ENCODE peak calls at places on chromosomes 1 and 21, in six cellular contexts. One of them, this sample, is unnamed.

GRCh38 chr1:1941868-1942752 is 23.0 kb upstream of the TMEM52 start:
- DNase-seq in RWPE2: no peak
- DNase-seq in A549: no peak
- DNase-seq in CD8-positive, alpha-beta memory T cell: no peak
- DNase-seq in sigmoid colon: no peak
- DNase-seq in effector memory CD4-positive, alpha-beta T cell: no peak
- DNase-seq in this sample: no peak

GRCh38 chr1:50218344-50218743 is 109.6 kb downstream of the ELAVL4 start:
- DNase-seq in RWPE2: no peak
- DNase-seq in A549: no peak
- DNase-seq in CD8-positive, alpha-beta memory T cell: no peak
- DNase-seq in sigmoid colon: no peak
- DNase-seq in effector memory CD4-positive, alpha-beta T cell: no peak
- DNase-seq in this sample: no peak

GRCh38 chr1:201656670-201657032 is 117.7 kb downstream of the NAV1 start:
- DNase-seq in RWPE2: no peak
- DNase-seq in A549: no peak
- DNase-seq in CD8-positive, alpha-beta memory T cell: no peak
- DNase-seq in sigmoid colon: no peak
- DNase-seq in effector memory CD4-positive, alpha-beta T cell: no peak
- DNase-seq in this sample: peak; percentile 61

GRCh38 chr21:28636988-28637691 is 355.5 kb downstream of the LTN1 start:
- DNase-seq in RWPE2: peak; percentile 81
- DNase-seq in A549: no peak
- DNase-seq in CD8-positive, alpha-beta memory T cell: no peak
- DNase-seq in sigmoid colon: no peak
- DNase-seq in effector memory CD4-positive, alpha-beta T cell: no peak
- DNase-seq in this sample: no peak

GRCh38 chr1:232036161-232036942 is 409.8 kb downstream of the DISC1 start:
- DNase-seq in RWPE2: no peak
- DNase-seq in A549: no peak
- DNase-seq in CD8-positive, alpha-beta memory T cell: no peak
- DNase-seq in sigmoid colon: no peak
- DNase-seq in effector memory CD4-positive, alpha-beta T cell: no peak
- DNase-seq in this sample: no peak

GRCh38 chr1:223708001-223708359 is 4.4 kb upstream of the CAPN2 start:
- DNase-seq in RWPE2: no peak
- DNase-seq in A549: no peak
- DNase-seq in CD8-positive, alpha-beta memory T cell: no peak
- DNase-seq in sigmoid colon: no peak
- DNase-seq in effector memory CD4-positive, alpha-beta T cell: no peak
- DNase-seq in this sample: no peak

GRCh38 chr21:28627691-28628090 is 365.0 kb downstream of the LTN1 start:
- DNase-seq in RWPE2: no peak
- DNase-seq in A549: no peak
- DNase-seq in CD8-positive, alpha-beta memory T cell: no peak
- DNase-seq in sigmoid colon: no peak
- DNase-seq in effector memory CD4-positive, alpha-beta T cell: no peak
- DNase-seq in this sample: no peak

GRCh38 chr1:109184657-109185056 is 29.1 kb upstream of the SARS1 start:
- DNase-seq in RWPE2: no peak
- DNase-seq in A549: no peak
- DNase-seq in CD8-positive, alpha-beta memory T cell: no peak
- DNase-seq in sigmoid colon: no peak
- DNase-seq in effector memory CD4-positive, alpha-beta T cell: no peak
- DNase-seq in this sample: no peak

GRCh38 chr1:227947678-227948492 is at the start of gene WNT9A:
- DNase-seq in RWPE2: peak; percentile 7
- DNase-seq in A549: peak; percentile 47
- DNase-seq in CD8-positive, alpha-beta memory T cell: no peak
- DNase-seq in sigmoid colon: peak; percentile 79
- DNase-seq in effector memory CD4-positive, alpha-beta T cell: no peak
- DNase-seq in this sample: peak; percentile 53

GRCh38 chr1:243315455-243315854 is 59.6 kb downstream of the SDCCAG8 start:
- DNase-seq in RWPE2: no peak
- DNase-seq in A549: no peak
- DNase-seq in CD8-positive, alpha-beta memory T cell: no peak
- DNase-seq in sigmoid colon: no peak
- DNase-seq in effector memory CD4-positive, alpha-beta T cell: no peak
- DNase-seq in this sample: no peak

GRCh38 chr1:226202246-226202645 is 15.7 kb upstream of the ACBD3 start:
- DNase-seq in RWPE2: no peak
- DNase-seq in A549: no peak
- DNase-seq in CD8-positive, alpha-beta memory T cell: no peak
- DNase-seq in sigmoid colon: no peak
- DNase-seq in effector memory CD4-positive, alpha-beta T cell: no peak
- DNase-seq in this sample: no peak

GRCh38 chr1:234929369-234929768 is 199.3 kb downstream of the TOMM20 start:
- DNase-seq in RWPE2: no peak
- DNase-seq in A549: no peak
- DNase-seq in CD8-positive, alpha-beta memory T cell: no peak
- DNase-seq in sigmoid colon: no peak
- DNase-seq in effector memory CD4-positive, alpha-beta T cell: no peak
- DNase-seq in this sample: no peak

GRCh38 chr1:108107658-108108057 is 92.5 kb downstream of the SLC25A24 start:
- DNase-seq in RWPE2: no peak
- DNase-seq in A549: peak; percentile 7
- DNase-seq in CD8-positive, alpha-beta memory T cell: no peak
- DNase-seq in sigmoid colon: no peak
- DNase-seq in effector memory CD4-positive, alpha-beta T cell: no peak
- DNase-seq in this sample: no peak

GRCh38 chr1:33410091-33410701 is 20.7 kb downstream of the PHC2 start:
- DNase-seq in RWPE2: no peak
- DNase-seq in A549: no peak
- DNase-seq in CD8-positive, alpha-beta memory T cell: no peak
- DNase-seq in sigmoid colon: no peak
- DNase-seq in effector memory CD4-positive, alpha-beta T cell: no peak
- DNase-seq in this sample: no peak

GRCh38 chr1:221611930-221612777 is 129.7 kb downstream of the DUSP10 start:
- DNase-seq in RWPE2: no peak
- DNase-seq in A549: peak; percentile 50
- DNase-seq in CD8-positive, alpha-beta memory T cell: no peak
- DNase-seq in sigmoid colon: peak; percentile 86
- DNase-seq in effector memory CD4-positive, alpha-beta T cell: no peak
- DNase-seq in this sample: peak; percentile 66

GRCh38 chr1:182143154-182143657 is 81.7 kb upstream of the ZNF648 start:
- DNase-seq in RWPE2: peak; percentile 84
- DNase-seq in A549: peak; percentile 54
- DNase-seq in CD8-positive, alpha-beta memory T cell: peak; percentile 80
- DNase-seq in sigmoid colon: peak; percentile 96
- DNase-seq in effector memory CD4-positive, alpha-beta T cell: peak; percentile 74
- DNase-seq in this sample: peak; percentile 95

GRCh38 chr1:21564521-21565095 is 55.4 kb downstream of the ALPL start:
- DNase-seq in RWPE2: no peak
- DNase-seq in A549: no peak
- DNase-seq in CD8-positive, alpha-beta memory T cell: no peak
- DNase-seq in sigmoid colon: no peak
- DNase-seq in effector memory CD4-positive, alpha-beta T cell: no peak
- DNase-seq in this sample: no peak

GRCh38 chr1:31733389-31734219 is 29.8 kb upstream of the COL16A1 start:
- DNase-seq in RWPE2: no peak
- DNase-seq in A549: no peak
- DNase-seq in CD8-positive, alpha-beta memory T cell: no peak
- DNase-seq in sigmoid colon: no peak
- DNase-seq in effector memory CD4-positive, alpha-beta T cell: no peak
- DNase-seq in this sample: no peak

GRCh38 chr1:208254862-208255261 is 10.7 kb upstream of the PLXNA2 start:
- DNase-seq in RWPE2: no peak
- DNase-seq in A549: no peak
- DNase-seq in CD8-positive, alpha-beta memory T cell: no peak
- DNase-seq in sigmoid colon: no peak
- DNase-seq in effector memory CD4-positive, alpha-beta T cell: no peak
- DNase-seq in this sample: no peak

GRCh38 chr21:43662286-43662685 is 2.9 kb downstream of the RRP1B start:
- DNase-seq in RWPE2: no peak
- DNase-seq in A549: no peak
- DNase-seq in CD8-positive, alpha-beta memory T cell: no peak
- DNase-seq in sigmoid colon: no peak
- DNase-seq in effector memory CD4-positive, alpha-beta T cell: no peak
- DNase-seq in this sample: no peak

GRCh38 chr1:110155878-110156522 is 5.7 kb downstream of the SLC6A17 start:
- DNase-seq in RWPE2: peak; percentile 53
- DNase-seq in A549: no peak
- DNase-seq in CD8-positive, alpha-beta memory T cell: peak; percentile 6
- DNase-seq in sigmoid colon: no peak
- DNase-seq in effector memory CD4-positive, alpha-beta T cell: peak; percentile 9
- DNase-seq in this sample: peak; percentile 73

GRCh38 chr1:199020904-199021303 is 382.1 kb downstream of the PTPRC start:
- DNase-seq in RWPE2: no peak
- DNase-seq in A549: no peak
- DNase-seq in CD8-positive, alpha-beta memory T cell: no peak
- DNase-seq in sigmoid colon: no peak
- DNase-seq in effector memory CD4-positive, alpha-beta T cell: no peak
- DNase-seq in this sample: no peak

GRCh38 chr1:96969656-96970163 is 248.1 kb downstream of the PTBP2 start:
- DNase-seq in RWPE2: no peak
- DNase-seq in A549: no peak
- DNase-seq in CD8-positive, alpha-beta memory T cell: no peak
- DNase-seq in sigmoid colon: no peak
- DNase-seq in effector memory CD4-positive, alpha-beta T cell: no peak
- DNase-seq in this sample: no peak

GRCh38 chr1:220221670-220222069 is 50.6 kb downstream of the RAB3GAP2 start:
- DNase-seq in RWPE2: no peak
- DNase-seq in A549: no peak
- DNase-seq in CD8-positive, alpha-beta memory T cell: no peak
- DNase-seq in sigmoid colon: no peak
- DNase-seq in effector memory CD4-positive, alpha-beta T cell: no peak
- DNase-seq in this sample: no peak

GRCh38 chr1:203448521-203449061 is 27.0 kb upstream of the PRELP start:
- DNase-seq in RWPE2: no peak
- DNase-seq in A549: no peak
- DNase-seq in CD8-positive, alpha-beta memory T cell: no peak
- DNase-seq in sigmoid colon: peak; percentile 85
- DNase-seq in effector memory CD4-positive, alpha-beta T cell: no peak
- DNase-seq in this sample: peak; percentile 41

GRCh38 chr1:90488451-90488850 is 228.7 kb downstream of the BARHL2 start:
- DNase-seq in RWPE2: no peak
- DNase-seq in A549: no peak
- DNase-seq in CD8-positive, alpha-beta memory T cell: no peak
- DNase-seq in sigmoid colon: no peak
- DNase-seq in effector memory CD4-positive, alpha-beta T cell: no peak
- DNase-seq in this sample: no peak

GRCh38 chr1:71817028-71817427 is 465.3 kb downstream of the NEGR1 start:
- DNase-seq in RWPE2: no peak
- DNase-seq in A549: no peak
- DNase-seq in CD8-positive, alpha-beta memory T cell: no peak
- DNase-seq in sigmoid colon: no peak
- DNase-seq in effector memory CD4-positive, alpha-beta T cell: no peak
- DNase-seq in this sample: no peak

GRCh38 chr1:171152533-171152932 is 32.6 kb upstream of the FMO2 start:
- DNase-seq in RWPE2: no peak
- DNase-seq in A549: no peak
- DNase-seq in CD8-positive, alpha-beta memory T cell: no peak
- DNase-seq in sigmoid colon: no peak
- DNase-seq in effector memory CD4-positive, alpha-beta T cell: no peak
- DNase-seq in this sample: peak; percentile 18

GRCh38 chr1:44835738-44836675 is 7.0 kb downstream of the PTCH2 start:
- DNase-seq in RWPE2: no peak
- DNase-seq in A549: peak; percentile 42
- DNase-seq in CD8-positive, alpha-beta memory T cell: peak; percentile 71
- DNase-seq in sigmoid colon: peak; percentile 87
- DNase-seq in effector memory CD4-positive, alpha-beta T cell: peak; percentile 69
- DNase-seq in this sample: peak; percentile 87
- H3K27ac ChIP-seq in RWPE2: no peak overlapping the region
- H3K27ac ChIP-seq in A549: no peak overlapping the region
- H3K27ac ChIP-seq in CD8-positive, alpha-beta memory T cell: no peak overlapping the region
- H3K27ac ChIP-seq in sigmoid colon: no peak overlapping the region
- H3K27ac ChIP-seq in effector memory CD4-positive, alpha-beta T cell: no peak overlapping the region
- H3K27ac ChIP-seq in this sample: no peak overlapping the region

GRCh38 chr1:186915555-186915954 is 86.8 kb downstream of the PLA2G4A start:
- DNase-seq in RWPE2: no peak
- DNase-seq in A549: no peak
- DNase-seq in CD8-positive, alpha-beta memory T cell: no peak
- DNase-seq in sigmoid colon: no peak
- DNase-seq in effector memory CD4-positive, alpha-beta T cell: no peak
- DNase-seq in this sample: no peak
- H3K4me3 ChIP-seq in RWPE2: no peak overlapping the region
- H3K4me3 ChIP-seq in A549: no peak overlapping the region
- H3K4me3 ChIP-seq in CD8-positive, alpha-beta memory T cell: no peak overlapping the region
- H3K4me3 ChIP-seq in sigmoid colon: no peak overlapping the region
- H3K4me3 ChIP-seq in effector memory CD4-positive, alpha-beta T cell: no peak overlapping the region
- H3K4me3 ChIP-seq in this sample: no peak overlapping the region

DNA sequence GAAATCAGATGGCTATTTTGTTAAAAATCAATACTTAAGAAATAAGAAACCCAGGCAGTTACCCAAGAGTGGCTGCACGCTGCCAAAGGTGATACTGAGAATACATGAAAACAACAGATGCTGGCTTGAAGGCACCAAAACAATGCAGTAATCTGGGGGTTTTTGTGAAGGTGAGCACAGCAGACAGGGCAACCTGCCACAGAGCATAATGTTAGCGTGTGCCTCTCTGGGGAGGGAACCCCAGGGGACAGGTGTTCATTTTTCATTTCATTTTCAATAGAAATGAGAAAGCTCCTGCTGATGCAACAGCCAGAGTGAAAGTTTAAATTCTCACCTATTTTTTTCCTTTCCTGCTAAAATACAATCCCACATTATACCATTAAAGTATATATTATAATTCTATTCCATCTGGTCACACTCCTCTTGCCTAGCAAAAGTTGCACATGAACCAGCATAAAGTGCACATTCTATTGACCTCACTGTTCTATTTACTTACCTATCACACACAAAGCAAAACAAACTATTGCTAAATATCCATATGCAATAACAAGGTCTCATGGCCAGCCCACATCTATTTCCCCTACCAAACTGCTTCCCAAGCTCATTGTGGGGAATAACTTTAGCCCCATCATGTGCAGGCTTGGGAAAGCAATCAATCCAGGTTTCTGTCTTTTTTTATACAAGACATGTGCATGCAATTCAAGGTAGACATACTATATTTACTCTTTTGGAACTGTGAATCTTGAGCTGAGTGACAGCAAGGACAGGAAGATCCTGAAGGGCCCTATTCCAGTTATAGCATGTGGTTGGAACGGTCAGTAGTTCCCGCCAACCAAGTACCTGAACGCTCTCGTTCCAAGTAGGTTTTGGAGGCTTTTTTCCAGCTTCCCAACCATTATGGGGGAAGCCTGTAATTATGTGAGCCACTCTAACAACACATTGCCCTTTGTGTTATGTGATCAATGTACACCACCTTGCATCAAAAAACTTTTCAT is 173.6 kb downstream of the RERE start:
- DNase-seq in RWPE2: no peak
- DNase-seq in A549: no peak
- DNase-seq in CD8-positive, alpha-beta memory T cell: no peak
- DNase-seq in sigmoid colon: no peak
- DNase-seq in effector memory CD4-positive, alpha-beta T cell: no peak
- DNase-seq in this sample: no peak
- H3K27ac ChIP-seq in RWPE2: no peak overlapping the region
- H3K27ac ChIP-seq in A549: no peak overlapping the region
- H3K27ac ChIP-seq in CD8-positive, alpha-beta memory T cell: no peak overlapping the region
- H3K27ac ChIP-seq in sigmoid colon: no peak overlapping the region
- H3K27ac ChIP-seq in effector memory CD4-positive, alpha-beta T cell: no peak overlapping the region
- H3K27ac ChIP-seq in this sample: no peak overlapping the region

DNA sequence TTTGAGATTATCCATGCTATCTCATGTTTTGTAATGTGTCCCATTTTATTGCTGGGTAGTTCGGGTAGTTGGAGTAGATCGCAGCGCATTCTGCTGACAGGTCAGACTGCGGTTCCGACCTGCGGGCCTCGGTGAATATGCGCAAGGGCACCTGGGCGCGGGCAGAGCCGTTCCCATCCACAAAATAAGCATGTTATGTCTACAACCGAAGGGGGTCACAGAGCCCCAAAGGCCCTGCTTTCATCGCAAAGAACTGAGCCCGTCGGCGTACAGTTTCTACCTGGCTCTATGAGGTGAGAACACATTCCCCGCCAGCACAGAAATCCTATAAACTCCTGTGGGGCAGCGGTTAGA is 88.4 kb downstream of the PRKAB2 start:
- DNase-seq in RWPE2: no peak
- DNase-seq in A549: no peak
- DNase-seq in CD8-positive, alpha-beta memory T cell: no peak
- DNase-seq in sigmoid colon: no peak
- DNase-seq in effector memory CD4-positive, alpha-beta T cell: no peak
- DNase-seq in this sample: no peak
- H3K4me3 ChIP-seq in RWPE2: peak overlapping the region; percentile 36
- H3K4me3 ChIP-seq in A549: peak overlapping the region; percentile 52
- H3K4me3 ChIP-seq in CD8-positive, alpha-beta memory T cell: peak overlapping the region; percentile 79
- H3K4me3 ChIP-seq in sigmoid colon: peak overlapping the region; percentile 53
- H3K4me3 ChIP-seq in effector memory CD4-positive, alpha-beta T cell: peak overlapping the region; percentile 61
- H3K4me3 ChIP-seq in this sample: peak overlapping the region; percentile 55